ENCODE peak calls at places on chromosomes 4 and X, in five cellular contexts. C, J, Z, D and W are unnamed samples.
A peak's percentile ranks its signal among the peaks of the same experiment; 100 is the strongest.

GRCh38 chr4:150337709-150338108 is 244.2 kb upstream of the MAB21L2 start:
- DNase-seq in C (no peak), J (peak; percentile 40), Z (no peak), D (no peak), W (no peak)

GRCh38 chrX:49840679-49841078 is 11.6 kb downstream of the PAGE4 start:
- DNase-seq in C (peak; percentile 37), J (peak; percentile 2), Z (peak; percentile 51), D (peak; percentile 27), W (peak; percentile 69)

GRCh38 chr4:85543832-85544231 is 68.9 kb downstream of the ARHGAP24 start:
- DNase-seq in C (no peak), J (peak; percentile 63), Z (no peak), D (no peak), W (no peak)

GRCh38 chrX:133670394-133670793 is 255.1 kb upstream of the GPC4 start:
- DNase-seq in C (no peak), J (peak; percentile 24), Z (no peak), D (no peak), W (no peak)

GRCh38 chr4:183157215-183157614 is 58.2 kb downstream of the WWC2 start:
- DNase-seq in C (no peak), J (no peak), Z (no peak), D (no peak), W (no peak)

GRCh38 chr4:2304877-2305561 is 43.1 kb upstream of the MXD4 start:
- DNase-seq in C (no peak), J (no peak), Z (no peak), D (no peak), W (no peak)

GRCh38 chr4:39243462-39243861 is 61.1 kb downstream of the WDR19 start:
- DNase-seq in C (no peak), J (no peak), Z (no peak), D (no peak), W (no peak)

GRCh38 chr4:107818301-107818910 is 6.3 kb upstream of the SGMS2 start:
- DNase-seq in C (no peak), J (peak; percentile 23), Z (no peak), D (no peak), W (no peak)

GRCh38 chr4:41009411-41009810 is 204.9 kb downstream of the APBB2 start:
- DNase-seq in C (no peak), J (peak; percentile 69), Z (no peak), D (no peak), W (no peak)

GRCh38 chr4:47274931-47275330 is 188.6 kb downstream of the COMMD8 start:
- DNase-seq in C (no peak), J (peak; percentile 48), Z (no peak), D (no peak), W (no peak)

GRCh38 chr4:124181045-124181444 is 531.5 kb downstream of the ANKRD50 start:
- DNase-seq in C (no peak), J (no peak), Z (no peak), D (no peak), W (no peak)

GRCh38 chr4:186192068-186192751 is 843 bp downstream of the CYP4V2 start:
- DNase-seq in C (peak; percentile 47), J (peak; percentile 48), Z (no peak), D (peak; percentile 57), W (no peak)

GRCh38 chr4:127601029-127601428 is 31.7 kb upstream of the INTU start:
- DNase-seq in C (no peak), J (peak; percentile 2), Z (no peak), D (no peak), W (no peak)

GRCh38 chrX:49226946-49227345 is 6.2 kb downstream of the CACNA1F start:
- DNase-seq in C (no peak), J (no peak), Z (no peak), D (no peak), W (no peak)

GRCh38 chr4:93897559-93897958 is 69.0 kb downstream of the ATOH1 start:
- DNase-seq in C (no peak), J (no peak), Z (no peak), D (no peak), W (no peak)

GRCh38 chrX:13827693-13828092 is 10.8 kb upstream of the GPM6B start:
- DNase-seq in C (no peak), J (no peak), Z (no peak), D (no peak), W (no peak)

GRCh38 chrX:1389993-1390285 is 2.0 kb downstream of the SLC25A6 start:
- DNase-seq in C (no peak), J (no peak), Z (peak; percentile 29), D (no peak), W (no peak)

GRCh38 chr4:74293558-74293957 is 14.7 kb upstream of the EPGN start:
- DNase-seq in C (no peak), J (peak; percentile 13), Z (no peak), D (no peak), W (no peak)

GRCh38 chrX:125778256-125778655 is 387.8 kb downstream of the DCAF12L2 start:
- DNase-seq in C (no peak), J (no peak), Z (no peak), D (no peak), W (no peak)

GRCh38 chr4:3073158-3074077 is 920 bp downstream of the HTT-AS start:
- DNase-seq in C (peak; percentile 28), J (no peak), Z (no peak), D (no peak), W (peak; percentile 56)

GRCh38 chr4:58166496-58166895 is 1056.3 kb upstream of the IGFBP7 start:
- DNase-seq in C (no peak), J (no peak), Z (no peak), D (no peak), W (no peak)

GRCh38 chr4:97720869-97721432 is 422.3 kb downstream of the STPG2 start:
- DNase-seq in C (no peak), J (peak; percentile 23), Z (no peak), D (no peak), W (no peak)

GRCh38 chr4:85761803-85762202 is 286.9 kb downstream of the ARHGAP24 start:
- DNase-seq in C (peak; percentile 33), J (peak; percentile 42), Z (no peak), D (peak; percentile 51), W (peak; percentile 57)

DNA sequence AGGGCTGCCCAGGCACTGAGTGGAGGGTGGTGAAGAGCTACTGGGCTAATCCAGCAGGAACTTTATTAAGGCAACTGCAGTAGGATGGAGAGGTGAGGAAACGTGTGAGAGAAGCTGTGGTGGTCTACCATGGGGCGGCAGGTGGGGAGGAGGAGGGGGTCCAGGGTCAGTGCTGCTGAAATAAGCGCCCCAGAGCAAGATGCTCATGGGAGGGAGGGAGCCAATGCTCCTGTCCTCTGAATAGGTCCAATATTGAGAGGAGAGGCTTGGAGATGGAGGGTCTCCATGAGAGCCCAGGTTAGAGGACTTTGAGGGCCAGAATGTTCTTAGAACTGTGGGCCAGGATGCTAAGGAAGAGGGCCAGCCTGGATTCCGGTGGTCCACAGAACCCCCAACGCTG is 35.2 kb downstream of the EVC start:
- DNase-seq in C (no peak), J (no peak), Z (no peak), D (no peak), W (no peak)
- H3K4me1 ChIP-seq in C (no peaks in the 10 kb centered on the region), J (peaks cover 47% of the 10 kb centered on the region), Z (no peaks in the 10 kb centered on the region), D (no peaks in the 10 kb centered on the region), W (no peaks in the 10 kb centered on the region)

DNA sequence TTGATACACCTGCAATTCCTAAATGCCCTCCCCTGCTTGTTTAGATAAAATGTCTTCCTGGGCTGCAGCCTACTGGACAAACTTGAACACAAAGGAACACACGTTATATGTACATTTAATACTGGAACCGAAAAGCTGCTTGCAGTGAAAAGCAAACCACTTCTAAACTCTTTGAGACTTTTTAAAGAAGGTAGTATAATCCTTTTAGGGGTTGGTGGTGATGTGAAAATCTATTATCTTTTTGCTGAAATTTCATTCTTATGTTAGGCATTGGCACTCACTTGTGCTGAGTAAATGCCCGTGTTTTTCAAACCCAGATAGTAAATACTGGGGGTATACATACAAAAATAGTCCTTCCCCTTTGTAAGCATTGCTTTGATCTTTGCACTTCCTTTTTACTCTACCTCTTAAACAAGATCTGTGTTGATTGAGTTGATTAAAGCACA is 2.2 kb downstream of the NFKB1 start:
- DNase-seq in C (no peak), J (no peak), Z (no peak), D (no peak), W (no peak)
- H3K4me3 ChIP-seq in C (peak overlapping the region; percentile 79), J (peak overlapping the region; percentile 96), Z (peak overlapping the region; percentile 85), D (peak overlapping the region; percentile 78), W (peak overlapping the region; percentile 92)

GRCh38 chr4:139684351-139684750 is 18.7 kb downstream of the MGST2 start:
- DNase-seq in C (no peak), J (no peak), Z (no peak), D (no peak), W (no peak)
- H3K4me1 ChIP-seq in C (peaks cover 32% of the 10 kb centered on the region), J (no peaks in the 10 kb centered on the region), Z (no peaks in the 10 kb centered on the region), D (peaks cover 22% of the 10 kb centered on the region), W (peaks cover 46% of the 10 kb centered on the region)

GRCh38 chr4:125316781-125317525 is 2.2 kb downstream of the FAT4 start:
- DNase-seq in C (peak; percentile 37), J (peak; percentile 18), Z (no peak), D (peak; percentile 14), W (peak; percentile 55)

GRCh38 chr4:125315571-125316390 is 1.0 kb downstream of the FAT4 start:
- DNase-seq in C (peak; percentile 56), J (peak; percentile 38), Z (no peak), D (peak; percentile 13), W (peak; percentile 49)

GRCh38 chr4:125314676-125315570 is at the start of gene FAT4:
- DNase-seq in C (peak; percentile 98), J (peak; percentile 97), Z (no peak), D (peak; percentile 82), W (peak; percentile 93)

GRCh38 chr4:125317526-125317880 is 2.7 kb downstream of the FAT4 start:
- DNase-seq in C (peak; percentile 35), J (peak; percentile 33), Z (no peak), D (peak; percentile 21), W (peak; percentile 52)

GRCh38 chr4:125316391-125316780 is 1.6 kb downstream of the FAT4 start:
- DNase-seq in C (peak; percentile 33), J (no peak), Z (no peak), D (peak; percentile 15), W (peak; percentile 65)
- H3K4me3 ChIP-seq in C (peak overlapping the region; percentile 82), J (peak overlapping the region; percentile 92), Z (no peak overlapping the region), D (peak overlapping the region; percentile 45), W (peak overlapping the region; percentile 72)

GRCh38 chr4:4358093-4358840 is 28.6 kb upstream of the NSG1 start:
- DNase-seq in C (no peak), J (no peak), Z (no peak), D (no peak), W (no peak)

GRCh38 chr4:4364486-4365208 is 22.3 kb upstream of the NSG1 start:
- DNase-seq in C (no peak), J (no peak), Z (no peak), D (no peak), W (no peak)

GRCh38 chr4:4364061-4364460 is 22.8 kb upstream of the NSG1 start:
- DNase-seq in C (no peak), J (no peak), Z (no peak), D (no peak), W (no peak)

GRCh38 chr4:4361883-4362282 is 25.0 kb upstream of the NSG1 start:
- DNase-seq in C (no peak), J (no peak), Z (no peak), D (no peak), W (no peak)

GRCh38 chr4:4362991-4363697 is 23.8 kb upstream of the NSG1 start:
- DNase-seq in C (no peak), J (peak; percentile 7), Z (no peak), D (no peak), W (no peak)
- H3K4me1 ChIP-seq in C (no peaks in the 10 kb centered on the region), J (no peaks in the 10 kb centered on the region), Z (no peaks in the 10 kb centered on the region), D (no peaks in the 10 kb centered on the region), W (no peaks in the 10 kb centered on the region)

GRCh38 chrX:24372021-24372763 is 11.8 kb downstream of the SUPT20HL1 start:
- DNase-seq in C (no peak), J (no peak), Z (no peak), D (no peak), W (no peak)
- H3K4me3 ChIP-seq in C (no peak overlapping the region), J (no peak overlapping the region), Z (no peak overlapping the region), D (no peak overlapping the region), W (no peak overlapping the region)